ENCODE peak calls at places on chromosomes 11 and 22, in nine cellular contexts. R is Panc1, Q is left ventricle myocardium inferior, U is thyroid gland, M is endothelial cell of umbilical vein, J is pancreas, N is right cardiac atrium, H is small intestine, B is GM23338. W is an unnamed sample.

GRCh38 chr22:47381240-47381639 is 618.8 kb downstream of the TBC1D22A start:
- DNase-seq in R (no peak), Q (no peak), U (no peak), M (no peak), J (no peak), N (no peak), H (no peak), B (no peak), W (no peak)

GRCh38 chr11:104094576-104094975 is 58.1 kb downstream of the DDI1 start:
- DNase-seq in R (no peak), Q (no peak), U (no peak), M (no peak), J (no peak), N (no peak), H (no peak), B (no peak), W (no peak)

GRCh38 chr22:28907311-28908008 is 24.1 kb downstream of the ZNRF3 start:
- DNase-seq in R (no peak), Q (no peak), U (no peak), M (no peak), J (no peak), N (no peak), H (no peak), B (no peak), W (no peak)

GRCh38 chr11:119592642-119593041 is 136.4 kb downstream of the NECTIN1 start:
- DNase-seq in R (no peak), Q (no peak), U (no peak), M (no peak), J (no peak), N (peak; percentile 49), H (no peak), B (no peak), W (no peak)

GRCh38 chr11:63608353-63609345 is 5.6 kb downstream of the PLAAT3 start:
- DNase-seq in R (no peak), Q (no peak), U (no peak), M (no peak), J (no peak), N (no peak), H (no peak), B (no peak), W (no peak)

GRCh38 chr11:74926304-74927030 is 22.4 kb downstream of the XRRA1 start:
- DNase-seq in R (no peak), Q (no peak), U (no peak), M (no peak), J (no peak), N (no peak), H (no peak), B (no peak), W (no peak)

GRCh38 chr11:110912437-110912836 is 200.2 kb upstream of the ARHGAP20 start:
- DNase-seq in R (no peak), Q (no peak), U (no peak), M (no peak), J (no peak), N (no peak), H (no peak), B (no peak), W (no peak)

GRCh38 chr11:45580399-45580798 is 85.0 kb downstream of the CHST1 start:
- DNase-seq in R (no peak), Q (no peak), U (peak; percentile 30), M (peak; percentile 44), J (no peak), N (no peak), H (no peak), B (peak; percentile 66), W (no peak)

GRCh38 chr11:15616130-15617105 is 501.7 kb downstream of the INSC start:
- DNase-seq in R (no peak), Q (no peak), U (no peak), M (no peak), J (no peak), N (no peak), H (no peak), B (no peak), W (no peak)

GRCh38 chr11:44351898-44352498 is 42.1 kb upstream of the ALX4 start:
- DNase-seq in R (no peak), Q (no peak), U (no peak), M (no peak), J (no peak), N (no peak), H (no peak), B (peak; percentile 58), W (no peak)

GRCh38 chr22:36323855-36324331 is 63.9 kb downstream of the MYH9 start:
- DNase-seq in R (no peak), Q (peak; percentile 77), U (peak; percentile 31), M (no peak), J (no peak), N (peak; percentile 88), H (no peak), B (no peak), W (no peak)

GRCh38 chr22:38172489-38173155 is 9.0 kb downstream of the PLA2G6 start:
- DNase-seq in R (no peak), Q (peak; percentile 76), U (peak; percentile 35), M (peak; percentile 98), J (peak; percentile 89), N (peak; percentile 86), H (peak; percentile 77), B (no peak), W (no peak)

GRCh38 chr22:24954114-24954463 is 1.6 kb downstream of the KIAA1671 start:
- DNase-seq in R (no peak), Q (no peak), U (no peak), M (peak; percentile 22), J (no peak), N (no peak), H (peak; percentile 38), B (peak; percentile 21), W (peak; percentile 48)

GRCh38 chr11:117273550-117274289 is 17.4 kb upstream of the BACE1-AS start:
- DNase-seq in R (no peak), Q (no peak), U (no peak), M (no peak), J (no peak), N (no peak), H (no peak), B (peak; percentile 59), W (no peak)

GRCh38 chr11:68381716-68382115 is 69.3 kb downstream of the LRP5 start:
- DNase-seq in R (no peak), Q (no peak), U (no peak), M (peak; percentile 36), J (no peak), N (no peak), H (no peak), B (no peak), W (no peak)

GRCh38 chr11:65743928-65744698 is 23.5 kb upstream of the RNASEH2C start:
- DNase-seq in R (no peak), Q (no peak), U (no peak), M (peak; percentile 28), J (peak; percentile 62), N (peak; percentile 17), H (peak; percentile 63), B (peak; percentile 78), W (peak; percentile 70)

GRCh38 chr22:41377846-41378245 is 3.9 kb upstream of the TEF start:
- DNase-seq in R (no peak), Q (no peak), U (no peak), M (no peak), J (no peak), N (no peak), H (no peak), B (no peak), W (no peak)

GRCh38 chr22:42745118-42745517 is 24.4 kb upstream of the A4GALT start:
- DNase-seq in R (no peak), Q (no peak), U (no peak), M (peak; percentile 40), J (no peak), N (no peak), H (no peak), B (no peak), W (peak; percentile 28)

GRCh38 chr11:114818382-114818781 is 140.1 kb downstream of the NXPE2 start:
- DNase-seq in R (no peak), Q (no peak), U (no peak), M (no peak), J (no peak), N (no peak), H (no peak), B (no peak), W (no peak)

GRCh38 chr11:114821626-114822025 is 143.3 kb downstream of the NXPE2 start:
- DNase-seq in R (no peak), Q (no peak), U (no peak), M (no peak), J (no peak), N (no peak), H (no peak), B (peak; percentile 45), W (no peak)

GRCh38 chr11:114819028-114819427 is 140.7 kb downstream of the NXPE2 start:
- DNase-seq in R (no peak), Q (no peak), U (no peak), M (no peak), J (no peak), N (no peak), H (no peak), B (no peak), W (no peak)

GRCh38 chr11:114822038-114822437 is 143.7 kb downstream of the NXPE2 start:
- DNase-seq in R (no peak), Q (no peak), U (no peak), M (no peak), J (no peak), N (no peak), H (no peak), B (no peak), W (no peak)

GRCh38 chr11:114820621-114821020 is 142.3 kb downstream of the NXPE2 start:
- DNase-seq in R (no peak), Q (no peak), U (no peak), M (no peak), J (no peak), N (no peak), H (no peak), B (no peak), W (no peak)
- H3K4me1 ChIP-seq in R (no peaks in the 10 kb centered on the region), Q (no peaks in the 10 kb centered on the region), U (no peaks in the 10 kb centered on the region), M (no peaks in the 10 kb centered on the region), J (no peaks in the 10 kb centered on the region), N (no peaks in the 10 kb centered on the region), H (no peaks in the 10 kb centered on the region), B (peaks cover 19% of the 10 kb centered on the region), W (no peaks in the 10 kb centered on the region)

GRCh38 chr22:39579909-39580571 is 9.5 kb downstream of the CACNA1I start:
- DNase-seq in R (no peak), Q (no peak), U (no peak), M (no peak), J (no peak), N (no peak), H (no peak), B (peak; percentile 27), W (no peak)
- H3K4me1 ChIP-seq in R (no peaks in the 10 kb centered on the region), Q (no peaks in the 10 kb centered on the region), U (peaks cover 7% of the 10 kb centered on the region), M (peaks cover 2% of the 10 kb centered on the region), J (no peaks in the 10 kb centered on the region), N (no peaks in the 10 kb centered on the region), H (no peaks in the 10 kb centered on the region), B (peaks cover 4% of the 10 kb centered on the region), W (no peaks in the 10 kb centered on the region)

DNA sequence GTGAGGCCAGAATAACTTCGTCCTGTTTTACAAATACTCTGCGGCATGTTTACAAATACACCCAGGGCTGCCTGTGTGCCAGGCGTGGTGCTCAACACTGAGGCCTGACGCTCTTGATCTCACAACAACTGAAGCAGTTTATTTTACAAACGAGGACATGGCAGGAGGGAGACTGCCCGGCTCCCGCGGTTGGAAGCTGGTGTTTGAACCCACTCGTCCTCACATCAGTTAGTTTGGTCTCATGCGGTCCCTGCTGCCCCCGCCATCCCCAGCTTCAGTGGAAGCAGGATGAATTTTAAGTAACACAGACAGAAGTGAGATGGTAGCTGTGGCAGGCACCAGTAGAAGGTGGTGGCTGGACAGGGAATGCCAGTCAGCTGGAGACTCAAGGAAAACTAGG is 16.4 kb downstream of the KIAA0930 start:
- DNase-seq in R (no peak), Q (no peak), U (peak; percentile 53), M (no peak), J (peak; percentile 8), N (no peak), H (no peak), B (no peak), W (no peak)
- H3K4me1 ChIP-seq in R (no peaks in the 10 kb centered on the region), Q (peaks cover 13% of the 10 kb centered on the region), U (peaks cover 22% of the 10 kb centered on the region), M (peaks cover 9% of the 10 kb centered on the region), J (no peaks in the 10 kb centered on the region), N (peaks cover 2% of the 10 kb centered on the region), H (peaks cover 3% of the 10 kb centered on the region), B (no peaks in the 10 kb centered on the region), W (no peaks in the 10 kb centered on the region)

GRCh38 chr11:115493488-115493887 is 10.7 kb downstream of the CADM1 start:
- DNase-seq in R (no peak), Q (no peak), U (no peak), M (no peak), J (no peak), N (no peak), H (no peak), B (no peak), W (no peak)
- H3K4me1 ChIP-seq in R (no peaks in the 10 kb centered on the region), Q (peaks cover 12% of the 10 kb centered on the region), U (peaks cover 22% of the 10 kb centered on the region), M (no peaks in the 10 kb centered on the region), J (no peaks in the 10 kb centered on the region), N (no peaks in the 10 kb centered on the region), H (no peaks in the 10 kb centered on the region), B (peaks cover 21% of the 10 kb centered on the region), W (peaks cover 92% of the 10 kb centered on the region)